ENCODE peak calls at places on chromosomes 5 and 9, in four cellular contexts. E, K, C and D are unnamed samples.

GRCh38 chr5:123874600-123875201 is 362.7 kb downstream of the CSNK1G3 start:
- DNase-seq in E (no peak), C (no peak), K (no peak), D (no peak)

GRCh38 chr9:87599901-87600610 is 102.4 kb downstream of the DAPK1 start:
- DNase-seq in E (no peak), C (no peak), K (no peak), D (no peak)

GRCh38 chr5:170154297-170154696 is 48.6 kb downstream of the FOXI1 start:
- DNase-seq in E (no peak), C (peak; percentile 49), K (no peak), D (no peak)

GRCh38 chr9:127652733-127653132 is 40.7 kb downstream of the STXBP1 start:
- DNase-seq in E (no peak), K (no peak), C (no peak), D (no peak)

GRCh38 chr5:123647066-123647465 is 135.1 kb downstream of the CSNK1G3 start:
- DNase-seq in C (no peak), E (no peak), K (no peak), D (no peak)

GRCh38 chr5:52818360-52818759 is 30.6 kb downstream of the ITGA1 start:
- DNase-seq in C (no peak), E (no peak), K (no peak), D (no peak)

GRCh38 chr9:131233989-131234388 is 42.3 kb downstream of the FAM78A start:
- DNase-seq in C (no peak), E (no peak), K (no peak), D (no peak)

GRCh38 chr5:1021136-1021968 is 12.8 kb downstream of the NKD2 start:
- DNase-seq in K (no peak), E (no peak), C (peak; percentile 38), D (no peak)

GRCh38 chr9:110592075-110592830 is 12.7 kb upstream of the SVEP1 start:
- DNase-seq in C (no peak), K (no peak), E (no peak), D (no peak)

GRCh38 chr9:136784249-136784996 is 6.7 kb upstream of the TMEM141 start:
- DNase-seq in K (no peak), C (peak; percentile 60), E (peak; percentile 61), D (no peak)

GRCh38 chr5:108743344-108743743 is 4.4 kb upstream of the FER start:
- DNase-seq in C (no peak), E (no peak), K (no peak), D (no peak)

GRCh38 chr9:113548221-113549041 is 84.9 kb downstream of the RGS3 start:
- DNase-seq in C (no peak), E (peak; percentile 33), K (no peak), D (no peak)

GRCh38 chr5:150114773-150115408 is 28.5 kb upstream of the CSF1R start:
- DNase-seq in K (no peak), C (peak; percentile 40), E (no peak), D (no peak)

GRCh38 chr9:117839862-117840261 is 135.7 kb downstream of the TLR4 start:
- DNase-seq in E (no peak), K (no peak), C (no peak), D (no peak)

GRCh38 chr9:37682951-37683350 is 32.2 kb downstream of the FRMPD1 start:
- DNase-seq in E (no peak), C (no peak), K (no peak), D (no peak)

GRCh38 chr9:105219291-105219805 is 25.1 kb upstream of the SLC44A1 start:
- DNase-seq in K (no peak), E (no peak), C (no peak), D (no peak)

GRCh38 chr5:1948111-1948510 is 65.4 kb upstream of the IRX4 start:
- DNase-seq in E (no peak), C (no peak), K (no peak), D (no peak)

GRCh38 chr9:37340961-37341360 is 81.5 kb upstream of the GRHPR start:
- DNase-seq in E (no peak), K (no peak), C (no peak), D (no peak)

GRCh38 chr9:101275671-101276250 is 109.0 kb downstream of the BAAT start:
- DNase-seq in K (no peak), E (no peak), C (no peak), D (no peak)

GRCh38 chr5:109455598-109456096 is 45.9 kb upstream of the PJA2 start:
- DNase-seq in C (peak; percentile 10), E (no peak), K (peak; percentile 45), D (no peak)

GRCh38 chr5:56310711-56311204 is 77.6 kb upstream of the ANKRD55 start:
- DNase-seq in K (no peak), C (peak; percentile 68), E (peak; percentile 76), D (no peak)

GRCh38 chr9:13351768-13352386 is 72.4 kb upstream of the MPDZ start:
- DNase-seq in C (peak; percentile 24), K (no peak), E (peak; percentile 12), D (no peak)

GRCh38 chr5:149448831-149449714 is 70.0 kb upstream of the IL17B start:
- DNase-seq in E (peak; percentile 72), C (no peak), K (no peak), D (no peak)

GRCh38 chr9:77215874-77216273 is 38.5 kb downstream of the VPS13A start:
- DNase-seq in K (no peak), E (peak; percentile 3), C (no peak), D (no peak)

GRCh38 chr5:81202652-81203051 is 30.5 kb upstream of the CKMT2 start:
- DNase-seq in K (no peak), E (no peak), C (no peak), D (no peak)

GRCh38 chr5:13249854-13250253 is 694.6 kb downstream of the DNAH5 start:
- DNase-seq in C (no peak), K (no peak), E (no peak), D (no peak)

GRCh38 chr9:132169672-132170392 is 8.0 kb downstream of the NTNG2 start:
- DNase-seq in C (peak; percentile 80), E (peak; percentile 74), K (no peak), D (peak; percentile 91)

GRCh38 chr5:124342027-124342471 is 404.4 kb downstream of the ZNF608 start:
- DNase-seq in C (no peak), E (no peak), K (no peak), D (no peak)

GRCh38 chr5:180598316-180598701 is 7.0 kb upstream of the SCGB3A1 start:
- DNase-seq in K (no peak), E (peak; percentile 4), C (peak; percentile 37), D (no peak)
- TF ChIP-seq NRF1 in K (no peak), E (no peak), C (no peak), D (no peak)

GRCh38 chr9:95202076-95202681 is 115.3 kb downstream of the FANCC start:
- DNase-seq in C (no peak), E (no peak), K (no peak), D (no peak)
- TF ChIP-seq NRF1 in C (no peak), E (no peak), K (no peak), D (no peak)

GRCh38 chr5:139760066-139761056 is 35.2 kb upstream of the PSD2 start:
- DNase-seq in C (peak; percentile 52), E (no peak), K (no peak), D (no peak)
- TF ChIP-seq NRF1 in C (no peak), E (no peak), K (no peak), D (no peak)

DNA sequence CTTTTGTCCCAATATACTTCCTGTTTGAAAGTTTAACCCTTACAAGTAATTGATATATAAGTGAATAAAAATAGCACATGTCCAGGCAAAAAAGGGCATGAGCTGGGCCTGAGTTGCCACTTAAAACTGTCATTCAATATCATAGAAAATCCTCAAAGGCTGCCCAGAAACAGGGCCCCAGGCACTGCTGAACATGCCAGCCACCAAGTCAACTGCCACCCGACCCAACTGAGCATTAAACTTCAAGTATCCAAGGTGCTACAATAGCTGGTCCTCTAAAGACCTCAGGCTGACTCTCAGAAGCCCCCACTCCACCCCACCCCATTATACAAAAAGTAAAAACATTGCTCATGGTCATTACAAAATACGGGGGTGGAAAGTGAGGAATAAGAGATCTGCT is 83.7 kb downstream of the CEMIP2 start:
- DNase-seq in C (no peak), E (no peak), K (no peak), D (no peak)
- TF ChIP-seq NRF1 in C (no peak), E (no peak), K (no peak), D (no peak)

GRCh38 chr5:147986134-147986757 is 77.5 kb upstream of the SPINK5 start:
- DNase-seq in C (no peak), E (no peak), K (no peak), D (no peak)

GRCh38 chr5:147989977-147990376 is 73.8 kb upstream of the SPINK5 start:
- DNase-seq in C (no peak), K (no peak), E (no peak), D (no peak)

GRCh38 chr5:147985593-147985992 is 78.2 kb upstream of the SPINK5 start:
- DNase-seq in K (no peak), E (no peak), C (no peak), D (no peak)

DNA sequence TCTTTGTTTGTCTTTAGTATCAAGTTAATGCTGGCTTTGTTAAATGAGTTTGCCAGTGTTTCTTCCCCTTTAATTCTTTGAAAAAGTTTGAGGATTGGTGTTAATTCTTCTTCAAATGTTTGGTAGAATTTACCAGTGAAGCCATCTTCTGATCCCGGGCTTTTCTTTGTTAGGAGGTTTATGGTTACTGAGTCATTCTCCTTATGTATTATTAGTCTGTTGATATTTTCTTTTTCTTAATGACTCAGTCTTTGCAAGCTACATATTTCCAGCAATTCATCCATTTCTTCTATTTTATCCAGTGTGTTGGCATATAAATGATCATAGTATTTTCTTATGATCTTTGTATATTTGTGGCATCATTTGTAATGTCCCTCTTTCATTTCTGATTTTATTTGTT is 74.5 kb upstream of the SPINK5 start:
- DNase-seq in C (no peak), E (no peak), K (no peak), D (no peak)
- TF ChIP-seq NRF1 in C (no peak), E (no peak), K (no peak), D (no peak)

GRCh38 chr5:78537821-78538220 is 110.8 kb downstream of the LHFPL2 start:
- DNase-seq in C (peak; percentile 58), K (no peak), E (peak; percentile 58), D (no peak)
- TF ChIP-seq NRF1 in C (no peak), K (no peak), E (no peak), D (no peak)

GRCh38 chr5:173326501-173326960 is 1.7 kb downstream of the STC2 start:
- DNase-seq in K (no peak), C (no peak), E (peak; percentile 18), D (no peak)

GRCh38 chr5:173328896-173329369 is 719 bp upstream of the STC2 start:
- DNase-seq in E (no peak), K (no peak), C (no peak), D (peak; percentile 78)

GRCh38 chr5:173325091-173325698 is 3.0 kb downstream of the STC2 start:
- DNase-seq in K (no peak), C (no peak), E (no peak), D (no peak)

GRCh38 chr5:173327948-173328895 is at the start of gene STC2:
- DNase-seq in K (peak; percentile 15), C (peak; percentile 88), E (peak; percentile 91), D (peak; percentile 91)

GRCh38 chr5:173327084-173327947 is 898 bp downstream of the STC2 start:
- DNase-seq in E (peak; percentile 50), K (no peak), C (peak; percentile 63), D (no peak)
- TF ChIP-seq NRF1 in E (no peak), K (no peak), C (no peak), D (no peak)